ENCODE peak calls at places on chromosome 14, in four cellular contexts. P is foreskin fibroblast, O is AG09319, X is Caco-2. A is an unnamed sample.

GRCh38 chr14:34322940-34323418 is 139.1 kb downstream of the SPTSSA start:
- DNase-seq in O (peak; percentile 15), X (peak; percentile 71), P (peak; percentile 28), A (no peak)

GRCh38 chr14:89479802-89480201 is 62.8 kb upstream of the FOXN3 start:
- DNase-seq in O (no peak), P (no peak), X (no peak), A (no peak)

GRCh38 chr14:102508774-102509743 is 517 bp downstream of the ANKRD9 start:
- DNase-seq in X (peak; percentile 49), O (no peak), P (peak; percentile 48), A (no peak)

GRCh38 chr14:73283592-73284379 is 46.5 kb downstream of the PAPLN start:
- DNase-seq in P (no peak), O (no peak), X (no peak), A (no peak)

GRCh38 chr14:86035882-86036281 is 505.9 kb downstream of the FLRT2 start:
- DNase-seq in X (peak; percentile 32), O (no peak), P (no peak), A (no peak)

GRCh38 chr14:31127690-31128089 is 79.9 kb downstream of the HECTD1 start:
- DNase-seq in P (no peak), X (peak; percentile 25), O (no peak), A (no peak)

GRCh38 chr14:105989746-105990302 is 463.4 kb downstream of the TMEM121 start:
- DNase-seq in P (no peak), X (no peak), O (no peak), A (no peak)

GRCh38 chr14:81211844-81212243 is 8.9 kb downstream of the GTF2A1 start:
- DNase-seq in O (no peak), P (no peak), X (peak; percentile 28), A (no peak)

GRCh38 chr14:54818201-54819133 is 84.2 kb downstream of the GCH1 start:
- DNase-seq in O (peak; percentile 59), X (no peak), P (peak; percentile 55), A (no peak)

GRCh38 chr14:28656704-28657255 is 109.8 kb upstream of the FOXG1 start:
- DNase-seq in X (no peak), O (no peak), P (no peak), A (no peak)

GRCh38 chr14:29521526-29522137 is 406.0 kb downstream of the PRKD1 start:
- DNase-seq in O (no peak), P (no peak), X (peak; percentile 3), A (no peak)

GRCh38 chr14:27315947-27316346 is 718.1 kb upstream of the NOVA1 start:
- DNase-seq in P (no peak), X (no peak), O (no peak), A (no peak)

GRCh38 chr14:23631702-23632460 is 4.3 kb upstream of the DHRS2 start:
- DNase-seq in P (peak; percentile 72), O (peak; percentile 44), X (peak; percentile 71), A (no peak)

GRCh38 chr14:73817020-73817419 is 34.6 kb upstream of the PTGR2 start:
- DNase-seq in X (no peak), O (no peak), P (no peak), A (no peak)

GRCh38 chr14:51666831-51667230 is 15.1 kb downstream of the FRMD6 start:
- DNase-seq in X (no peak), O (no peak), P (no peak), A (no peak)

GRCh38 chr14:60344751-60345150 is 95.7 kb downstream of the PPM1A start:
- DNase-seq in X (no peak), P (no peak), O (no peak), A (no peak)

GRCh38 chr14:55256586-55256985 is 14.6 kb upstream of the FBXO34 start:
- DNase-seq in O (no peak), X (no peak), P (no peak), A (no peak)

GRCh38 chr14:93009471-93010117 is 86.6 kb downstream of the CHGA start:
- DNase-seq in X (no peak), O (no peak), P (peak; percentile 82), A (no peak)

GRCh38 chr14:102532204-102532658 is 22.7 kb upstream of the ANKRD9 start:
- DNase-seq in O (no peak), X (no peak), P (no peak), A (no peak)

GRCh38 chr14:93430889-93431670 is at the start of gene UNC79:
- DNase-seq in X (peak; percentile 16), P (no peak), O (no peak), A (no peak)

GRCh38 chr14:105092912-105093425 is 27.7 kb upstream of the GPR132 start:
- DNase-seq in X (peak; percentile 70), P (peak; percentile 64), O (no peak), A (peak; percentile 82)

DNA sequence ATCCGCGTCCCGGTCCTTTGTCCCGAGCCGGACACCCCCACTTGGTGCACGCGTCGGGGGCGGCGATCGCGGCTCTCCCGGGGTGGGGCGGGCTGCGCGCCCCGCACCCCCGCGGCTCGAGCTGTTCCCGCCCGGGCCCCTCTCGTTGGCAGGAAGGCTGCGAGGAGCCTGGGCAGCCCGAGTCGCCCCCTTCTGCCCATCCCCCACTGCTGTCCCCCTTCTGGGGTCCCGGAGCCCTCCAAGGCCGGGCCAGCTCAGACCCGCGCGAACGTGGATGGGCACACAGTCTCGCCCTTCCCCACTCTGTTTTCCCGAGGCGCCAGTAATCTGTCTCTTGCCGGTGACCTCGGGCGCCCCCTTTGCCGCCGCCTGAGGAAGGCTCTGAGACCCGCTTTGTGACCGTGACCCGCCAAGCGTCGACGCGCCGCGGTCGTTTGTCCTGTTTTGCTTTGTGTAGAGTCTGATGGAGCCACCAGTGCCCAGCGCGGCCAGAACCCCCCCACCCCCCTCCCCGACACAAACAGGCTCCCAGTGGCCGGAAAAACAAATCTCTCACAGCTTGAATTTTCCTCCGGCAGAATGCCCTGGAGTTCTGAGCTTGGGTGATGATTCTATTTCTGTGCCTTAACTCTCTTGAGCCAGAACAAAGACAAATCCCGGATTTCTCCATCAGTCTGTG is 610 bp downstream of the C14orf132 start:
- DNase-seq in P (no peak), X (no peak), O (no peak), A (no peak)
- TF ChIP-seq CTCF in P (peak; percentile 13), X (no peak), O (peak; percentile 25), A (peak; percentile 60)

GRCh38 chr14:22558221-22558913 is 30.7 kb downstream of the DAD1 start:
- DNase-seq in X (no peak), O (no peak), P (no peak), A (no peak)
- TF ChIP-seq CTCF in X (no peak), O (no peak), P (peak; percentile 8), A (peak; percentile 17)

GRCh38 chr14:99806841-99807240 is 13.6 kb downstream of the EML1 start:
- DNase-seq in X (no peak), P (no peak), O (no peak), A (no peak)

GRCh38 chr14:99806040-99806439 is 12.8 kb downstream of the EML1 start:
- DNase-seq in X (no peak), O (no peak), P (no peak), A (no peak)

GRCh38 chr14:99808133-99808505 is 14.9 kb downstream of the EML1 start:
- DNase-seq in X (no peak), O (no peak), P (no peak), A (no peak)

GRCh38 chr14:99808515-99808914 is 15.3 kb downstream of the EML1 start:
- DNase-seq in O (no peak), P (no peak), X (no peak), A (no peak)

DNA sequence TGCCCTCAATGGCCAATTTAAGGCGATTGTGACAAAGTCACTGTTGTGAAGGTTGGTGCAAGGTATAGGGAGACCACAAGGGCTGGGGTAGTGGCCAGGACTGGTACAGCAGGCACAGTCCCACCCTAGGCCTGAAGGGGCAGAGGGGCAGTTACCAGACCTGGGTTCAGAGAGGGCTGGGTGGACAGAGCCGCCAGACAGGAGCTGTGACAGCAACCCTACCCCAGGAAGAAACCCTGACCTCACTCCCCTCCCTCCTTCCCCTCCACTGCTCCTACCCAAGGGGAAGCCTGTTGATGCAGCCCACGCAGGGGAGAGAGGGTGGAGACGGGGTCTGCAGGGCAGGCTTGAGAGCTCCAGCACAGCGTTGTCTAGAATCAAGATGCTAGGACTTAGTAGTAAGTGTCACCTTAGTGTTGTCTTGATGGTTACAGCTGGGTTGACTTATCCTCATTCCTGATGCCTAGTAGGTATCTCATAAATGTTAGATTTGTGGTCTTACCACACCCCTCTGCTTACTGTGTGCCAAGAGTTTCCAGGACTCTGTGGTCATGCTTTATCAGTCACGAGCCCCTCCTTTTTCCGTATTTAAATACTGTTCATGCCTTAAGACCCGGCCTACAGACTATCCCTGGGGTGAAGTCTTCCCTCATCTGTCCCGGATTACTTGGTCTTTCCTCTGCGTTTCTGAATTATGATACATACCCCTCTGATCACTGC is 14.4 kb downstream of the EML1 start:
- DNase-seq in O (no peak), P (no peak), X (peak; percentile 14), A (no peak)
- TF ChIP-seq CTCF in O (no peak), P (no peak), X (no peak), A (no peak)

GRCh38 chr14:77023001-77023996 is 5.2 kb downstream of the IRF2BPL start:
- DNase-seq in O (no peak), P (no peak), X (peak; percentile 87), A (no peak)
- TF ChIP-seq CTCF in O (peak; percentile 32), P (peak; percentile 24), X (peak; percentile 22), A (peak; percentile 55)

DNA sequence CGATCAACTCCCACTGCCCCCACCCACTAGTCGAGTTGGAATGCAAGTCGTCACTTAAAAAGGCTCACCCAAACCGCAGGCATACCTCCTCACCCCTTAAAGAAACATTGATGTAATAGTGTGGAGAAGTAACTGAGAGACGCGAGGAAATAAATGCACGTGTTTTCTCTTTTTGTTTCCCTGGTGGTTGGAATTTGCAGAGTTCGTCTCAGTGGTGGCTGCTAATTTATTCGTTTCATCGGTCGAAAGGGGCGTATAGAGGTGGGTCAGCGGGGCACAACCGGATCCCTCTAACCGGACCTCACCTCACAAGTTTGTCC is 5.1 kb upstream of the NPAS3 start:
- DNase-seq in O (no peak), P (no peak), X (no peak), A (no peak)
- TF ChIP-seq CTCF in O (no peak), P (peak; percentile 33), X (no peak), A (peak; percentile 74)

DNA sequence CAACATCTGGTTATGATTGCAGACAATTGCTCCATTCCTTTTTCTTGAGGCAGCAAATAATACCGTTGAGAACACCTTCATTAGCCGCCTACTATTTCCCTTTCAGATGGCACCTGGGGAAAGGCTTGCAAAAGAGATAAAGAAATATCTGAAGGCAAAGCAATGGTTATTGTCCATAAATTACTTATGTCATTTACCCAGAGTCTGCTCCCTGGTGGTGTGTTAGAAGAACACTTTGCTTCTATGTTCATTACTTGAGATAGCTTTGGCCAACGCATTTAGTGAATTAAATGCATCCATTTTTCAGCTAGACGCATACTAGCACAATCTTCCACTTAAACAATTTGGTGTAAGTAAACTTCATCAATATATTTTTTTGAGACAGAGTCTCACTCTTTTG is 377.7 kb downstream of the KCNH5 start:
- DNase-seq in X (no peak), O (no peak), P (no peak), A (no peak)
- TF ChIP-seq CTCF in X (no peak), O (no peak), P (no peak), A (no peak)

DNA sequence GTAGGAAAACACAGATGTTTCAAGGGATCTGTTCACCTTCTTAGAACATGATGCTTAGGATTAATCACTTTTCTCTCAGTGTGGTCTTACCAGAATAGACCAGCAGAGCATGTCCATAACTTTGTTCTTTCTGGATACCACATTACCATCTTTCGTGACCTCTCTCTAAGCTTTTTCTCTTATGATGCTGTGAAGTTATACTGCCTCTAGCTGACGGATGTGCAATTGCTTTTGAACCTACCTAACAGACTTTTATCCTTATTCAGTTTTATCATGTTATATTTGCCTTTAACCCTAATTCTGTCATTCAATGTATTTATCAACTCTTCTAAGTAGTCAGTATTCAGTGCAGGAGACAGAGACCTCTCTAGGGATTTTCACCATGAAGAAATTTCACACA is 246.7 kb downstream of the DACT1 start:
- DNase-seq in O (no peak), P (no peak), X (no peak), A (no peak)
- TF ChIP-seq CTCF in O (no peak), P (peak; percentile 8), X (peak; percentile 28), A (peak; percentile 68)

A was measured in chondrocyte.